ENCODE peak calls at places on chromosome 3, in nine cellular contexts. F is substantia nigra; E is WTC11; L is cardiac muscle cell; I is activated CD4-positive, alpha-beta T cell treated with anti-CD3 and anti-CD28 coated beads, Interleukin-2, amount 10 ng/mL, durations not matched to agents 7 days and 5 days; T is left colon; W is myocyte; C is PC-9; Q is HS-27A. H is an unnamed sample.
A peak's percentile ranks its signal among the peaks of the same experiment; 100 is the strongest.

GRCh38 chr3:81436182-81436581 is 325.3 kb downstream of the GBE1 start:
- DNase-seq in C (no peak), T (no peak), I (no peak), E (no peak), Q (no peak), F (no peak), W (no peak), L (no peak), H (no peak)

GRCh38 chr3:141499304-141499703 is 12.5 kb downstream of the RASA2 start:
- DNase-seq in C (no peak), W (no peak), I (no peak), Q (no peak), E (no peak), L (no peak), F (no peak), T (no peak), H (no peak)

GRCh38 chr3:46517016-46517770 is 19.4 kb downstream of the RTP3 start:
- DNase-seq in E (no peak), Q (peak; percentile 95), T (no peak), L (peak; percentile 60), W (peak; percentile 86), I (no peak), F (no peak), C (peak; percentile 93), H (no peak)

GRCh38 chr3:129627350-129628168 is 21.1 kb upstream of the PLXND1 start:
- DNase-seq in Q (peak; percentile 67), E (peak; percentile 80), C (peak; percentile 85), W (peak; percentile 80), T (peak; percentile 73), F (no peak), L (peak; percentile 92), I (peak; percentile 59), H (peak; percentile 98)

GRCh38 chr3:30103186-30103585 is 503.2 kb upstream of the TGFBR2 start:
- DNase-seq in C (no peak), W (no peak), L (no peak), Q (no peak), T (no peak), F (no peak), I (no peak), E (no peak), H (no peak)

GRCh38 chr3:65485826-65486592 is 552.7 kb downstream of the MAGI1 start:
- DNase-seq in L (peak; percentile 8), T (no peak), E (no peak), F (no peak), W (no peak), C (no peak), Q (no peak), I (no peak), H (no peak)

GRCh38 chr3:144343343-144343742 is 371.7 kb downstream of the DIPK2A start:
- DNase-seq in L (no peak), Q (no peak), F (no peak), C (no peak), E (no peak), W (no peak), T (no peak), I (no peak), H (no peak)

GRCh38 chr3:85433334-85433733 is 474.5 kb downstream of the CADM2 start:
- DNase-seq in I (no peak), Q (no peak), F (no peak), C (no peak), W (no peak), E (no peak), L (no peak), T (no peak), H (no peak)

GRCh38 chr3:111768571-111769100 is 90.4 kb upstream of the PHLDB2 start:
- DNase-seq in W (peak; percentile 53), L (peak; percentile 94), Q (peak; percentile 98), T (no peak), F (no peak), C (no peak), I (no peak), E (no peak), H (no peak)

GRCh38 chr3:49813497-49814174 is at the start of gene UBA7:
- DNase-seq in T (peak; percentile 55), W (peak; percentile 57), F (no peak), E (no peak), Q (no peak), C (no peak), L (peak; percentile 86), I (peak; percentile 59), H (peak; percentile 60)

GRCh38 chr3:73520931-73521461 is 103.7 kb downstream of the PDZRN3 start:
- DNase-seq in T (peak; percentile 53), F (no peak), Q (no peak), E (no peak), I (no peak), L (peak; percentile 35), C (no peak), W (no peak), H (no peak)

GRCh38 chr3:23242106-23242505 is 39.0 kb downstream of the UBE2E2 start:
- DNase-seq in C (no peak), F (no peak), T (no peak), Q (no peak), I (no peak), E (no peak), W (no peak), L (no peak), H (no peak)

GRCh38 chr3:45816544-45816943 is 20.2 kb upstream of the SLC6A20 start:
- DNase-seq in E (no peak), C (no peak), I (no peak), T (no peak), W (peak; percentile 90), F (no peak), L (peak; percentile 47), Q (no peak), H (no peak)

GRCh38 chr3:39550343-39550742 is 82.9 kb downstream of the MOBP start:
- DNase-seq in T (no peak), E (no peak), L (no peak), Q (no peak), I (no peak), C (no peak), W (no peak), F (no peak), H (no peak)

GRCh38 chr3:133717424-133717823 is 28.8 kb upstream of the TF start:
- DNase-seq in C (no peak), I (no peak), Q (no peak), T (no peak), F (no peak), W (peak; percentile 35), L (no peak), E (no peak), H (no peak)